ENCODE peak calls at places on chromosomes 1 and 21, in six cellular contexts. O is SJSA1, X is upper lobe of right lung, P is IMR-90, D is lower leg skin, A is heart right ventricle. Y is an unnamed sample.

GRCh38 chr1:95506736-95507404 is 272.9 kb downstream of the RWDD3 start:
- DNase-seq in D (no peak), P (no peak), X (no peak), A (no peak), O (no peak), Y (no peak)

GRCh38 chr1:23428136-23428905 is 3.8 kb upstream of the TCEA3 start:
- DNase-seq in X (no peak), A (no peak), O (no peak), P (no peak), D (no peak), Y (no peak)

GRCh38 chr21:45363921-45364463 is 41.0 kb upstream of the COL18A1 start:
- DNase-seq in O (peak; percentile 98), P (peak; percentile 99), A (peak; percentile 93), X (no peak), D (peak; percentile 85), Y (peak; percentile 96)

GRCh38 chr1:91171906-91172305 is 150.1 kb upstream of the ZNF644 start:
- DNase-seq in A (no peak), X (no peak), P (no peak), D (no peak), O (no peak), Y (no peak)

GRCh38 chr1:227883641-227884301 is 64.0 kb downstream of the WNT9A start:
- DNase-seq in P (no peak), D (peak; percentile 10), X (peak; percentile 62), A (peak; percentile 2), O (no peak), Y (no peak)

GRCh38 chr1:53413175-53414001 is 45.8 kb upstream of the DMRTB1 start:
- DNase-seq in D (no peak), O (peak; percentile 89), A (no peak), P (peak; percentile 89), X (no peak), Y (peak; percentile 33)

GRCh38 chr21:43362928-43363314 is 64.0 kb downstream of the SIK1 start:
- DNase-seq in A (no peak), D (no peak), P (no peak), X (no peak), O (no peak), Y (no peak)

GRCh38 chr1:20787100-20787774 is at the start of gene HP1BP3:
- DNase-seq in P (peak; percentile 62), A (peak; percentile 79), D (peak; percentile 39), X (peak; percentile 92), O (peak; percentile 81), Y (peak; percentile 15)

GRCh38 chr1:185284533-185285244 is 32.4 kb downstream of the IVNS1ABP start:
- DNase-seq in P (peak; percentile 28), O (no peak), A (no peak), D (no peak), X (no peak), Y (no peak)

GRCh38 chr21:25171438-25171837 is 435.8 kb downstream of the MRPL39 start:
- DNase-seq in D (no peak), O (peak; percentile 64), P (peak; percentile 15), X (no peak), A (no peak), Y (no peak)

GRCh38 chr1:58903450-58904298 is 119.8 kb upstream of the JUN start:
- DNase-seq in A (peak; percentile 95), X (peak; percentile 98), P (peak; percentile 89), D (peak; percentile 93), O (peak; percentile 98), Y (peak; percentile 78)

GRCh38 chr1:89930579-89930978 is 64.3 kb upstream of the ZNF326 start:
- DNase-seq in P (no peak), A (no peak), D (no peak), X (no peak), O (no peak), Y (no peak)

GRCh38 chr1:23194119-23194984 is 22.9 kb downstream of the HTR1D start:
- DNase-seq in P (peak; percentile 95), A (no peak), D (no peak), X (no peak), O (peak; percentile 95), Y (peak; percentile 77)

GRCh38 chr1:34113887-34114286 is 51.1 kb downstream of the CSMD2 start:
- DNase-seq in O (no peak), X (no peak), D (no peak), P (no peak), A (no peak), Y (no peak)

GRCh38 chr1:20618550-20618949 is 14.7 kb upstream of the PINK1 start:
- DNase-seq in P (no peak), A (no peak), X (no peak), D (no peak), O (no peak), Y (no peak)

GRCh38 chr1:39960461-39960958 is 5.6 kb downstream of the MFSD2A start:
- DNase-seq in X (peak; percentile 96), D (peak; percentile 60), A (peak; percentile 13), O (no peak), P (no peak), Y (no peak)

GRCh38 chr1:182955596-182956588 is 2.9 kb upstream of the SHCBP1L start:
- DNase-seq in D (no peak), O (peak; percentile 71), X (no peak), P (peak; percentile 92), A (no peak), Y (peak; percentile 58)

GRCh38 chr1:195971589-195971988 is 636.7 kb downstream of the KCNT2 start:
- DNase-seq in A (no peak), X (no peak), D (no peak), P (no peak), O (no peak), Y (no peak)

GRCh38 chr21:14850394-14850793 is 214.4 kb downstream of the NRIP1 start:
- DNase-seq in A (no peak), O (no peak), X (no peak), D (no peak), P (peak; percentile 71), Y (peak; percentile 32)

GRCh38 chr1:39646232-39647081 is 7.0 kb upstream of the HEYL start:
- DNase-seq in P (peak; percentile 79), D (no peak), O (peak; percentile 95), A (peak; percentile 94), X (peak; percentile 73), Y (peak; percentile 48)

GRCh38 chr1:119647734-119648619 is at the start of gene ZNF697:
- DNase-seq in A (peak; percentile 98), X (peak; percentile 99), D (peak; percentile 96), P (peak; percentile 98), O (peak; percentile 94), Y (peak; percentile 95)

DNA sequence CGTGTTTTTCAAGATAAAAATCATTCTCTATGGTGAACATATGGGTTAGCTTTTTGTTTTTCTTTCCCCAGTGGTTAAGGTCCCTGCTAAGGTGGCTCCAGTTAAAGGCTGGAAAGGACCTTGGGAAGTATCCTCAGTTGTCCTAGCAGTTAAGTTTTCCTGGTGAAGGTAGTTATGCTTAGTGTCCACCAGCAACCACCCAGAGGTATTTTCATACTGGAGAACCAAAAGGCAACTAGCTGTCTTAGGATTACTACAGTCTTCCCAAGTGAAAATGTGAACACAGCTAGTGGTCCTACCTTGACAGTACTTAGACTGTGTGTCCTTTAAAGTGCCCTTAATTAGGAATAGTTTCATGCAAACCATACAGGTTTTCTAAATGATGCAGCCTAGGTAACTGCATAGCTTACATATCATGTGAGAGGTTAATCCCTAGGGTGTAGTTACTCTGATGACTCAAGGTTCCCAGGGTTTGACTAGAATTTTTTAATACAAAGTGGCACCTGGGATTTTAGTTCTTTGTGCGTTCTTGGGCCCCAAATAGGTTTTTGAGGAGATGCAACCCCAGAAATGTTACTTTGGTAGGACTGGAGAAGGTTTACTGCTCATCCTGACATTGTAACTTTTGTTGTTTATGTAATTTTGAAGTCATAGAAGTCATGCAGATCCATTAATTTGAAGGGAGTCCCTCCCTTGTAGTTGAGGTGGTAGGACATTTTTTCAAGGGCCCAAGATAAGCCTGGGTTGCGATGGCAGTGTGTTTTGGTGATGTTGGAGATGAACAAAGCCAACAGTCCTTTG is 36.5 kb downstream of the YY1AP1 start:
- DNase-seq in O (peak; percentile 12), D (no peak), P (no peak), X (no peak), A (no peak), Y (no peak)
- H3K4me3 ChIP-seq in O (no peak overlapping the region), D (no peak overlapping the region), P (no peak overlapping the region), X (no peak overlapping the region), A (no peak overlapping the region), Y (no peak overlapping the region)

DNA sequence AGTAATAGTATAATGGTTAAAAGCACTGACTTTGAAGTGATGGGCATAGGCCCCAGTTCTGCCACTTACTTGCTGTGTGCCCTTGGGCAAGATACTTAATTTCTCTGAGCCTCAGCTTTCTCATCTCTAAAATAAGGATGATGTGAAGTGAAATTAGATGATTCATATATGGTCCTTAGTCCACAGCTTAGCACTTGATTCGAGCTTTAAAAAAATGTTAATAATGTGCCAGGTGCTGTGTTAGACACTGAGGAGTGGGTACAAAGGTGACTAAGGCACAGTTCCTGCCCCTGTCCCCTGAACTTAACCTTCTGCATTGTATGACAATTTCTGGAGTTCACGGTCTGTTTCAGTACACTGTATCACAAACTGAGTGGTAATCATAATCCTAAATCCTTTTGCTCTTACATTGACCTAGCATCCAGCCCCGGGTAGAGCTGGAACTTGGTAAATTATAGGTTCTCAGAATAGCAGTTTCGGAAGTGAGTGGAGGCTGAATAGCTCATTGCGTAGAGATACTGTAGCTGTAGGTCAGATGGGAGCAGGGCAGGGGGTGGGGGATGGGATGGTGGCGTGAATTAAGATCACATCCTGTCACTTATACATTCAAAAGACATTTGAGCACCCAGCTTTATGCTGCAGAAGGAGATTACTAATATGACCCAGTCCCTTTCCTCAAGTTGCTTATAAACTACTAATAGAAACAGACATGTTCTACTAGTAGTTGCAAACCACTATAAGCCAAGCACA is 1.5 kb downstream of the ZNF691 start:
- DNase-seq in A (no peak), P (no peak), O (no peak), X (no peak), D (no peak), Y (no peak)
- H3K4me3 ChIP-seq in A (peak overlapping the region; percentile 70), P (no peak overlapping the region), O (no peak overlapping the region), X (peak overlapping the region; percentile 98), D (no peak overlapping the region), Y (peak overlapping the region; percentile 95)

DNA sequence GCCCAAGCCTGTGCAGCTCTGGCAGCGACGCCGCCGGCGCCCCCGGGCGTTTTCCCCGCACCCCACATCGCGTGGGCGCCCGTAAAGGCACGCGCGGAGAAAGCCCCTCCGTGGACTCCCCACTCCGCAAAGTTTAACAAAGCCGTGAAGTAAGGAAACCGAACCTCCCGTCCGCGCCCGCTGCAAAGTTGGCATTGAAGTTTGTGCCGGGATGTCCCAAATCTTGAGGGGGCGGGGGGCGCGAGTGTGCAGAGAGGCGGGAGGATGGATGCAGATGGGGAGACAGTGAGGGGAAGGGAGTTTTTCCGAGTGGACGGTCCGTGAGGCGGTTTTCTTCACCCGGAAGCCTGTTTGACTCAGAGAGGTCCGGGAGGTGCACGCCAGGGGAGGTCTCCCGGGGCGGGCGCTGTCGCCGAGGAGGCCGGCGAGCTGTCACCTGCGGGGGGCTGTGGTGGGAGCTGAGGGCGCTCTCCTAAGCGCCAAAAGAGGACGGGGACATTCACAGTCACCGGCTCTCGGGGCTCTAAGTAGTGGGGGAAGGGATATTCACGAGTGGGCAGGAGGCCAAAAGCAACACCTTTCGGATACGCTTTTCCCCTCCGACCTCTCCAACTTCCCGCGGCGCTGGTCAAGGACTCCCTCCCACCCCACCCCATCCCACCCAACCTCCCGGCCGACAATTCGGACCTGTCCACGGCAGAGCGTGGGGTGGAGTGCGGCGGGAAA is 1.3 kb downstream of the WLS start:
- DNase-seq in D (peak; percentile 26), P (no peak), X (peak; percentile 69), O (peak; percentile 30), A (peak; percentile 30), Y (no peak)
- H3K4me3 ChIP-seq in D (peak overlapping the region; percentile 58), P (peak overlapping the region; percentile 82), X (peak overlapping the region; percentile 77), O (peak overlapping the region; percentile 56), A (peak overlapping the region; percentile 79), Y (peak overlapping the region; percentile 76)

DNA sequence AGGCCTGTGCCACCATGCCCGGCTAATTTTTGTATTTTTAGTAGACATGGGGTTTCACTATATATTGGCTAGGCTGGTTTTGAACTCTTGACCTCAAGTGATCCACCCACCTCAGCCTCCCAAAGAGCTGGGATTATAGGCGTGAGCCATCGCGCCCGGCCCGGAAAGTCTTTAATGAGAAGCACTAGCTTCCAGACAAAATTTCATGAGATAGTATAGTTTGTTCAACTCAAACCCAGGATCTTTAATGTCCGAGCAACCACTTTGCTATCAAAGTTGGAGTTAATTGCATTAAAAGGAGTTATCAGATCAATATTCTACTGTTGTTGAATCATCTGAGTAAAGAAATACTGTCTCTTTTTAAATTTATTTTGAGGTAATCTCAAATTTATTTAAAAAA is 4.8 kb downstream of the TSNAX start:
- DNase-seq in D (no peak), O (no peak), X (no peak), A (no peak), P (no peak), Y (no peak)
- H3K4me3 ChIP-seq in D (no peak overlapping the region), O (no peak overlapping the region), X (no peak overlapping the region), A (no peak overlapping the region), P (no peak overlapping the region), Y (no peak overlapping the region)